ENCODE peak calls at places on chromosomes 5 and 9, in four cellular contexts. C is GM12878, O is K562, U is HepG2. W is an unnamed sample.

GRCh38 chr5:76422175-76422574 is 19.1 kb downstream of the IQGAP2 start:
- DNase-seq in C (no peak), O (no peak), U (no peak), W (no peak)

GRCh38 chr5:22372826-22373660 is 480.1 kb downstream of the CDH12 start:
- DNase-seq in C (no peak), O (no peak), U (no peak), W (no peak)

GRCh38 chr9:110655723-110656641 is 12.6 kb upstream of the MUSK start:
- DNase-seq in C (no peak), O (no peak), U (no peak), W (no peak)

GRCh38 chr9:26579047-26579446 is 313.6 kb downstream of the CAAP1 start:
- DNase-seq in C (no peak), O (no peak), U (no peak), W (peak)

GRCh38 chr5:64437496-64437895 is 68.3 kb upstream of the RGS7BP start:
- DNase-seq in C (no peak), O (no peak), U (no peak), W (no peak)

GRCh38 chr9:87148391-87149237 is 201.3 kb upstream of the GAS1 start:
- DNase-seq in C (no peak), O (peak), U (no peak), W (peak)

GRCh38 chr5:142221091-142221860 is 103.5 kb downstream of the SPRY4 start:
- DNase-seq in C (no peak), O (no peak), U (peak), W (no peak)

GRCh38 chr9:2126331-2126789 is 111.2 kb downstream of the SMARCA2 start:
- DNase-seq in C (no peak), O (no peak), U (no peak), W (no peak)

GRCh38 chr5:189486-189885 is 1.8 kb upstream of the LRRC14B start:
- DNase-seq in C (no peak), O (no peak), U (no peak), W (no peak)

GRCh38 chr5:1167728-1168709 is 33.4 kb upstream of the SLC6A19 start:
- DNase-seq in C (no peak), O (peak), U (peak), W (peak)

GRCh38 chr9:93198839-93199625 is 15.1 kb downstream of the WNK2 start:
- DNase-seq in C (no peak), O (no peak), U (no peak), W (no peak)
- TF ChIP-seq TCF7 in C (no peak), O (no peak), U (no peak), W (no peak)

GRCh38 chr5:108344103-108344822 is 37.6 kb downstream of the FBXL17 start:
- DNase-seq in C (no peak), O (no peak), U (no peak), W (no peak)

GRCh38 chr5:108340131-108340530 is 41.8 kb downstream of the FBXL17 start:
- DNase-seq in C (no peak), O (no peak), U (no peak), W (no peak)

GRCh38 chr5:108341866-108342265 is 40.0 kb downstream of the FBXL17 start:
- DNase-seq in C (no peak), O (no peak), U (no peak), W (no peak)

DNA sequence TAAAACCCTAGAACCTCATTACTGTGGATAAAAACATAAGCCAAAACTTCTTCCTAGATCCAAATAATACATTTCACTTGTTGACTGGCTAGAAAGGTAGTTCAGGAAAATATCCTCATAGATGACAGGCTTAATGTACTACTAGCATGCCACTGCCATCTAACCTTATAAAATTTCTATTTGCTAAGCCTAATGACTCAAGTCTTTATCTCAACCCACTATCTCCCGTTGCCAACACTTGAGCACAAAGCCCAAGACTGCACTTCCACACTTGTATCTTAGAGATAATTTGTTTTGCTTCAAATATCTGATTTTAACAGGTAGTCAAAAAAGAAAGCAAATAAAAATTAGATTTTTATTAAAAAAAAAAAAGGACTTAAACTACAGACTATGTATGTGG is 42.7 kb downstream of the FBXL17 start:
- DNase-seq in C (no peak), O (no peak), U (no peak), W (no peak)
- TF ChIP-seq TCF7 in C (no peak), O (no peak), U (no peak), W (no peak)

DNA sequence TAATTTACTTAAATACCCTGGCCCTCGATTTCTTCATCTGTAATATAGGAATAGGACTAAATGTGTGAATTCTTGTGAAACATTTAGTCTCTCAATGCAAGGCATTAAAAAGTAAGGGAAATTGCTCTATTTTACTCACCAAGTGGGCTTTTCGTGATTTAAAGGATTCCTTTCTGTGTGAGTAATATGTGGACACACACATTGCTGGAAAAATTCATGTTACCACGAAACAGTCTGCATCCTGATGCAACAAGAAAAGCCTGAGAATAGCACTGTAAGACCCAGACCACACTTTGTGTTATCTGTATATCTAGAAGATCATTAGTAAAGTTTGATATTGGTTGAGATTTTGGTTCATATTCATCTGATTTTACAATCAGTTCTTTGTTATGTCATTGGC is 1243.0 kb upstream of the CDH9 start:
- DNase-seq in C (no peak), O (no peak), U (no peak), W (no peak)
- TF ChIP-seq TCF7 in C (no peak), O (no peak), U (no peak), W (no peak)

GRCh38 chr9:81832571-81833285 is 95.5 kb upstream of the SPATA31D4 start:
- DNase-seq in C (no peak), O (no peak), U (no peak), W (no peak)

GRCh38 chr9:81829201-81829882 is 98.9 kb upstream of the SPATA31D4 start:
- DNase-seq in C (no peak), O (no peak), U (no peak), W (peak)

GRCh38 chr9:81827616-81828296 is 100.5 kb upstream of the SPATA31D4 start:
- DNase-seq in C (no peak), O (no peak), U (no peak), W (no peak)

DNA sequence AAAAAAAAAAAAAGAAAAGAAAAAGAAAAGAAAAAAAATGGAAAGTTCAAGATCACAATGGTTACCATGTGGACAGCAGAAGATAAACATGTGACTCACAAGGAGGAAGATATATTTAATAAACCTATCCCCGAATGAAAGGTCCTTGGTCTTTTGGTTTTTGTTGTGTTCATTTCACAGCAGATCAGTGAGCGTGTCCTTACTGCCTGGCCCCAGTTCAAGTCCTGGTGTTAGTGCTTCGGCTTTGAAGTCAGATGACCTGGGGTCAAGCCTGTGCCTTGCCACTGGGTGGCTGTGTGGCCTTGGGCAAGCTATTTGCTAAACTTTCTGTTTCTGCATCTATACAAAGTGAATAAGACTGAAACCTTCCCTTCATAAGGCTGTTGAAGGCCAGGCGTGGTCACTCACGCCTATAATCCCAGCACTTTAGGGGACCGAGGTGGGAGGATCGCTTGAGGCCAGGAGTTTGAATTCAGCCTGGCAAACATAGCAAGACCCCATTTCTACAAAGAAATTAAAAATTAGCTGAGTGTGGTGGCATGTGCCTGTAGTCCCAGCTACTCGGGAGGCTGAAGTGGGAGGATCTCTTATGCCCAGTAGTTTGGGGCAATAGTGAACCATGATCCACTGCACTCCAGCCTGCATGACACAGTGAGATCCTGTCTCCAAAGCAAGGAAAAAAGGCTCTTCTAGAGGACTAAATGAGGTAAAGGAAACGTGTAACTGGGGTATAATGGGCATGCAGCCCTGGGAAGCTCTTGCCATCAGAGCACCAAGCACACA is 94.5 kb upstream of the SPATA31D4 start:
- DNase-seq in C (no peak), O (no peak), U (peak), W (no peak)
- TF ChIP-seq TCF7 in C (no peak), O (no peak), U (peak), W (no peak)

GRCh38 chr9:134061019-134061687 is 6.7 kb downstream of the BRD3 start:
- DNase-seq in C (no peak), O (no peak), U (no peak), W (no peak)
- TF ChIP-seq TCF7 in C (no peak), O (no peak), U (no peak), W (no peak)

DNA sequence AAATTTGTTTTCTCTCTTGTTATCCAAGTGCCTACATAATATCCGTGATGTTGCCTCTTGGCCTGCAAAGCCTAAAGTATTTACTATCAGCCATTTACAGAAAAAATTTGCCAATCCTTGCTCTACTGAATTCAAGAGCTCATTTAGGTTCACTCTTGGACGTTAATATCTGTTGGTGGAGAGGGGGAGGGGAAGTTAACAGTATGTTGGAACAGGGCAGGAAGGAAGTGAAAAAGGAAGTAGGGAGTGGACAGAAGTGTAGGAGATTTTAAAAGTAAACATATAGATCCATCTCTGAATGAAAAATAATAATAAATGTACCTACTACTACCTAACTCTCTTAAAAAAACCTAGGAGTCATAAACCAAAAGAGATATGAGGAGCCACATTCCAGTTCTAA is 32.8 kb downstream of the ZNF608 start:
- DNase-seq in C (no peak), O (peak), U (no peak), W (no peak)
- TF ChIP-seq TCF7 in C (no peak), O (no peak), U (no peak), W (no peak)

DNA sequence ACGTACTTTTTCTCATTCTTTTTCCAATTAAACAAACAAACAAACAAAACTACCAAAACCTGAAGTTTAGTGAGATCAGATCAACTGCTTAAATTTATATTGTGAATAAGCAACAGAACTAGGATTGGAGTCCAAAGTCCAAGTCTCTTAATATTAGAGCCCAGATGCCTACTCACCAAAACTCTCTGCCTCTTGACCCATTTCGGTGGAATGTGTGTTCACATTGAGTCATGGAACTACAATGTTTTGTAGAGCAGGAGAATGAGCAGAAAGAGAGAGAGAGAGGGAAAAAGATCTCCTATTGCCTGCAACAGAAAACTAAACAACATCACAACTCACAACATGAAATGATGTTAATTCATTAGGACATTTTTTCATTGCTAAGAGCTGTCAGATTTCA is 751.1 kb downstream of the TLR4 start:
- DNase-seq in C (no peak), O (no peak), U (no peak), W (no peak)
- TF ChIP-seq TCF7 in C (no peak), O (no peak), U (no peak), W (no peak)

GRCh38 chr5:139554264-139554663 is 6.9 kb upstream of the UBE2D2 start:
- DNase-seq in C (no peak), O (no peak), U (no peak), W (no peak)

GRCh38 chr5:139552893-139553575 is 8.1 kb upstream of the UBE2D2 start:
- DNase-seq in C (no peak), O (no peak), U (no peak), W (no peak)

GRCh38 chr5:139549162-139549894 is 11.8 kb upstream of the UBE2D2 start:
- DNase-seq in C (no peak), O (no peak), U (no peak), W (no peak)

DNA sequence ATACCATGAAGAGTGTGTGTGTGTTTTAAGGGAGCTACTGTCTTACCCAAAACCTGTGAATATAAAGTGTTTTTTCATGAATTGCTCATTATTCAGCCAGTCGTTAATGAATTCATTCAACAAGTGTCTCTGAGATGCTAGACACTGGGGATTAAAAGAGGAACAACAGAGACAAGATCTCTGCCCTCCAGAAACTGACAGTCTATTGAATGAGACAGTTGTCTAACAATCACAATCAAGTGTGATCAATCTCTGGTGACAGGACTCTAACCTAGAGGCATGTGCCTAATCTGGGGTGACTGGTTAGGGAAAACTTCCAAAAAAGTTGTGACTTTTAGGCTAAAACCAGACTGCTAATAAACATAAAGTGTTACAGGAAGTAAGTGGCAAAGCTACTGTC is 9.6 kb upstream of the UBE2D2 start:
- DNase-seq in C (no peak), O (no peak), U (no peak), W (no peak)
- TF ChIP-seq TCF7 in C (no peak), O (no peak), U (no peak), W (no peak)

W was measured in WTC11.